ENCODE peak calls at places on chromosomes 7 and 10, in six cellular contexts. D, J, H, U, Q and V are unnamed samples.

GRCh38 chr10:92142949-92143348 is 147.9 kb downstream of the CPEB3 start:
- DNase-seq in D (no peak), J (no peak), H (no peak), U (no peak), Q (no peak), V (no peak)

GRCh38 chr7:143015926-143016490 is 10.9 kb downstream of the OR9A2 start:
- DNase-seq in D (no peak), J (no peak), H (no peak), U (no peak), Q (no peak), V (no peak)

GRCh38 chr7:79091661-79092060 is 361.8 kb downstream of the MAGI2 start:
- DNase-seq in D (no peak), J (no peak), H (no peak), U (no peak), Q (no peak), V (no peak)

GRCh38 chr10:71727429-71728217 is 8.0 kb upstream of the C10orf105 start:
- DNase-seq in D (peak), J (peak), H (peak), U (peak), Q (peak), V (peak)

GRCh38 chr10:10830316-10831061 is 187.2 kb upstream of the CELF2 start:
- DNase-seq in D (no peak), J (no peak), H (no peak), U (no peak), Q (no peak), V (no peak)

GRCh38 chr7:158369290-158369689 is 218.3 kb downstream of the PTPRN2 start:
- DNase-seq in D (peak), J (no peak), H (no peak), U (no peak), Q (no peak), V (no peak)

GRCh38 chr10:43287056-43288007 is 20.5 kb upstream of the RASGEF1A start:
- DNase-seq in D (peak), J (peak), H (peak), U (no peak), Q (peak), V (no peak)

GRCh38 chr10:34319197-34319846 is 495.8 kb downstream of the PARD3 start:
- DNase-seq in D (peak), J (peak), H (no peak), U (no peak), Q (peak), V (peak)

GRCh38 chr10:31851216-31851615 is 77.4 kb downstream of the ARHGAP12 start:
- DNase-seq in D (no peak), J (no peak), H (no peak), U (no peak), Q (no peak), V (no peak)

GRCh38 chr7:20407585-20408466 is 77.1 kb downstream of the ITGB8 start:
- DNase-seq in D (no peak), J (peak), H (no peak), U (no peak), Q (peak), V (no peak)

GRCh38 chr10:74874649-74875048 is 48.2 kb downstream of the KAT6B start:
- DNase-seq in D (no peak), J (no peak), H (no peak), U (no peak), Q (no peak), V (no peak)

GRCh38 chr7:32891046-32891799 is at the start of gene KBTBD2:
- DNase-seq in D (peak), J (peak), H (peak), U (peak), Q (peak), V (peak)

GRCh38 chr7:32893722-32894121 is 2.2 kb upstream of the KBTBD2 start:
- DNase-seq in D (no peak), J (no peak), H (no peak), U (no peak), Q (no peak), V (no peak)

GRCh38 chr7:32893225-32893560 is 1.6 kb upstream of the KBTBD2 start:
- DNase-seq in D (no peak), J (no peak), H (no peak), U (no peak), Q (no peak), V (no peak)

GRCh38 chr7:32891800-32892520 is 400 bp upstream of the KBTBD2 start:
- DNase-seq in D (peak), J (peak), H (peak), U (peak), Q (peak), V (peak)

GRCh38 chr7:32892521-32893224 is 1.1 kb upstream of the KBTBD2 start:
- DNase-seq in D (peak), J (peak), H (peak), U (peak), Q (peak), V (peak)
- TF ChIP-seq POLR2A in D (no peak), J (no peak), H (peak), U (no peak), Q (no peak), V (peak)

GRCh38 chr10:77501152-77501845 is 136.3 kb downstream of the KCNMA1 start:
- DNase-seq in D (no peak), J (no peak), H (no peak), U (peak), Q (no peak), V (no peak)
- TF ChIP-seq POLR2A in D (no peak), J (no peak), H (no peak), U (peak), Q (no peak), V (no peak)

GRCh38 chr7:91869661-91870060 is 10.8 kb downstream of the MTERF1 start:
- DNase-seq in D (no peak), J (no peak), H (no peak), U (no peak), Q (no peak), V (no peak)
- TF ChIP-seq POLR2A in D (no peak), J (no peak), H (no peak), U (no peak), Q (no peak), V (no peak)

GRCh38 chr7:146319625-146320024 is 203.0 kb downstream of the CNTNAP2 start:
- DNase-seq in D (no peak), J (no peak), H (no peak), U (no peak), Q (no peak), V (no peak)

DNA sequence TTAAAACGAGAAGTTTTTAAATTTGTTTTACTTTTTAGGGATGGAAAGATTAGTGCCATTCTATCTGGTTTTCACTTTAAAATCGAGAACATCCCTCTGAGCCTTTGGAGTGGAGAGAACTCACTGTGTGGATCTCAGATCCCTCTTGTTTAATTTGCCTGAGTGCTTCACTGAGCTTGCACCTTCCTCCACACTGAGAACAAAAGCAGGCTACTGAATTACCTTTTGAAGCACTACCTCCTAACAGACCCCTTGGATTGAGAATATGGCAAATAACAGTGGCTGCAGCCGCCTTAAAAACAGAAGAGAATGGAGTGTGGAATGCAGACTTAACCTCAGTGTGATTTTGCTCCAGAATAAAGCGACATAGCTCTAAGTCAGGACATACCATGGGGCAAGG is 204.7 kb downstream of the CNTNAP2 start:
- DNase-seq in D (no peak), J (no peak), H (no peak), U (no peak), Q (no peak), V (no peak)
- TF ChIP-seq POLR2A in D (no peak), J (no peak), H (no peak), U (no peak), Q (no peak), V (no peak)

GRCh38 chr10:5071411-5072198 is 22.6 kb upstream of the AKR1C3 start:
- DNase-seq in D (peak), J (peak), H (no peak), U (peak), Q (peak), V (peak)
- TF ChIP-seq POLR2A in D (no peak), J (no peak), H (no peak), U (no peak), Q (no peak), V (peak)

GRCh38 chr7:102395620-102395957 is 574 bp upstream of the PRKRIP1 start:
- DNase-seq in D (no peak), J (no peak), H (peak), U (no peak), Q (no peak), V (no peak)

GRCh38 chr7:102398543-102398942 is 2.4 kb downstream of the PRKRIP1 start:
- DNase-seq in D (no peak), J (no peak), H (no peak), U (no peak), Q (no peak), V (no peak)

GRCh38 chr7:102393467-102393866 is 2.7 kb upstream of the PRKRIP1 start:
- DNase-seq in D (no peak), J (no peak), H (no peak), U (no peak), Q (no peak), V (no peak)

GRCh38 chr7:102396710-102397019 is 502 bp downstream of the PRKRIP1 start:
- DNase-seq in D (no peak), J (no peak), H (no peak), U (no peak), Q (no peak), V (no peak)

GRCh38 chr7:102395958-102396709 is at the start of gene PRKRIP1:
- DNase-seq in D (peak), J (peak), H (peak), U (peak), Q (peak), V (peak)
- TF ChIP-seq POLR2A in D (peak), J (peak), H (peak), U (peak), Q (no peak), V (peak)

GRCh38 chr10:86666538-86666937 is 1.8 kb upstream of the LDB3 start:
- DNase-seq in D (no peak), J (no peak), H (no peak), U (peak), Q (no peak), V (no peak)

GRCh38 chr10:86670290-86670811 is 2.0 kb downstream of the LDB3 start:
- DNase-seq in D (no peak), J (no peak), H (no peak), U (peak), Q (no peak), V (no peak)

GRCh38 chr10:86667421-86668181 is 710 bp upstream of the LDB3 start:
- DNase-seq in D (no peak), J (no peak), H (no peak), U (peak), Q (no peak), V (no peak)

GRCh38 chr10:86670876-86671275 is 2.6 kb downstream of the LDB3 start:
- DNase-seq in D (no peak), J (no peak), H (no peak), U (no peak), Q (no peak), V (no peak)

GRCh38 chr10:86668297-86669165 is at the start of gene LDB3:
- DNase-seq in D (no peak), J (no peak), H (peak), U (peak), Q (peak), V (no peak)
- TF ChIP-seq POLR2A in D (no peak), J (peak), H (no peak), U (peak), Q (no peak), V (no peak)

GRCh38 chr7:140631006-140631405 is 9.6 kb downstream of the DENND2A start:
- DNase-seq in D (no peak), J (no peak), H (no peak), U (peak), Q (no peak), V (no peak)
- TF ChIP-seq POLR2A in D (no peak), J (no peak), H (no peak), U (no peak), Q (no peak), V (no peak)

DNA sequence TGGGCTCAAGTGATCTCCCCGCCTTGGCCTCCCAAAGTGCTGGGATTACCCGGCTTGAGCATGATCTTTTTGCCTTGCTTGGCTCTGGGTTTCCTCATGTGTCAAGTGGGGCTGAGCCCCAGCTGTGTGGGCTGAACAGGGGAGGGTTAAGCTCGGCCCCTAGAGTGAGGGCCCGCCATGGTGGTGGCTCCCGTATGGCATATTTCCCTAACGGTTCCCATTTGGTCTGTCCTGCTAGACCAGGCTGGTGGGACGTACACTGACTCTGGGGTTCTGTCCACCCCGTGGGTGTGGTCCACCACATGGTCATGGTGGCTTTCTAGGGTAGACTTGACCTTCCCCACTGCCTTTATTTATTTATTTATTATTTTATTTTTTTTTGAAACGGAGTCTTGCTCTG is 66.4 kb downstream of the LHPP start:
- DNase-seq in D (no peak), J (no peak), H (no peak), U (no peak), Q (no peak), V (no peak)
- TF ChIP-seq POLR2A in D (no peak), J (no peak), H (no peak), U (no peak), Q (no peak), V (no peak)